ENCODE peak calls at places on chromosomes 2 and 18, in five cellular contexts. D is trophoblast cell, I is IMR-90, F is neuronal stem cell, G is H9. U is an unnamed sample.
A peak's percentile ranks its signal among the peaks of the same experiment; 100 is the strongest.

GRCh38 chr2:7325186-7325585 is 408.0 kb downstream of the RNF144A start:
- DNase-seq in D (no peak), G (no peak), I (no peak), F (no peak), U (no peak)

GRCh38 chr2:27857417-27858172 is 32.6 kb downstream of the RBKS start:
- DNase-seq in I (peak; percentile 62), G (no peak), D (peak; percentile 18), F (no peak), U (peak; percentile 74)

GRCh38 chr2:94872088-94872618 is 923 bp downstream of the TEKT4 start:
- DNase-seq in I (no peak), D (no peak), G (no peak), F (no peak), U (no peak)

GRCh38 chr2:51813245-51813644 is 781.3 kb upstream of the NRXN1 start:
- DNase-seq in D (no peak), G (no peak), F (no peak), I (peak; percentile 86), U (peak; percentile 30)

GRCh38 chr2:73359915-73360697 is 25.5 kb upstream of the ALMS1 start:
- DNase-seq in D (no peak), F (no peak), I (no peak), G (no peak), U (peak; percentile 2)

GRCh38 chr2:151053661-151053990 is 208.0 kb downstream of the RBM43 start:
- DNase-seq in D (no peak), F (no peak), I (no peak), G (no peak), U (no peak)

GRCh38 chr2:168884990-168885389 is 5.2 kb downstream of the SPC25 start:
- DNase-seq in F (no peak), G (no peak), I (peak; percentile 72), D (no peak), U (no peak)

GRCh38 chr18:1062592-1062991 is 157.9 kb downstream of the ADCYAP1 start:
- DNase-seq in D (no peak), F (no peak), G (peak; percentile 65), I (no peak), U (no peak)

GRCh38 chr18:59054892-59055291 is 84.8 kb upstream of the SEC11C start:
- DNase-seq in F (no peak), D (no peak), G (no peak), I (no peak), U (peak; percentile 26)

GRCh38 chr2:118842687-118843491 is 4.6 kb downstream of the EN1 start:
- DNase-seq in D (no peak), I (no peak), G (peak; percentile 67), F (peak; percentile 61), U (no peak)

GRCh38 chr2:159856760-159857159 is 58.8 kb upstream of the CD302 start:
- DNase-seq in G (no peak), F (peak; percentile 14), D (no peak), I (no peak), U (no peak)

GRCh38 chr18:25019086-25019860 is 332.7 kb downstream of the ZNF521 start:
- DNase-seq in D (no peak), F (no peak), I (no peak), G (no peak), U (peak; percentile 3)

GRCh38 chr2:96251721-96252292 is 14.0 kb downstream of the TMEM127 start:
- DNase-seq in F (peak; percentile 74), D (peak; percentile 73), I (peak; percentile 97), G (peak; percentile 45), U (peak; percentile 96)

GRCh38 chr18:13107074-13107473 is 111.5 kb upstream of the LDLRAD4 start:
- DNase-seq in I (peak; percentile 71), F (no peak), D (no peak), G (no peak), U (no peak)

GRCh38 chr18:31401156-31402025 is 24.8 kb downstream of the DSG4 start:
- DNase-seq in F (no peak), D (no peak), G (no peak), I (no peak), U (peak; percentile 50)

GRCh38 chr2:72081450-72081849 is 66.2 kb downstream of the CYP26B1 start:
- DNase-seq in F (no peak), I (no peak), G (no peak), D (no peak), U (no peak)

GRCh38 chr2:224884188-224884587 is 158.1 kb downstream of the DOCK10 start:
- DNase-seq in D (no peak), F (no peak), G (no peak), I (peak; percentile 35), U (peak; percentile 46)

DNA sequence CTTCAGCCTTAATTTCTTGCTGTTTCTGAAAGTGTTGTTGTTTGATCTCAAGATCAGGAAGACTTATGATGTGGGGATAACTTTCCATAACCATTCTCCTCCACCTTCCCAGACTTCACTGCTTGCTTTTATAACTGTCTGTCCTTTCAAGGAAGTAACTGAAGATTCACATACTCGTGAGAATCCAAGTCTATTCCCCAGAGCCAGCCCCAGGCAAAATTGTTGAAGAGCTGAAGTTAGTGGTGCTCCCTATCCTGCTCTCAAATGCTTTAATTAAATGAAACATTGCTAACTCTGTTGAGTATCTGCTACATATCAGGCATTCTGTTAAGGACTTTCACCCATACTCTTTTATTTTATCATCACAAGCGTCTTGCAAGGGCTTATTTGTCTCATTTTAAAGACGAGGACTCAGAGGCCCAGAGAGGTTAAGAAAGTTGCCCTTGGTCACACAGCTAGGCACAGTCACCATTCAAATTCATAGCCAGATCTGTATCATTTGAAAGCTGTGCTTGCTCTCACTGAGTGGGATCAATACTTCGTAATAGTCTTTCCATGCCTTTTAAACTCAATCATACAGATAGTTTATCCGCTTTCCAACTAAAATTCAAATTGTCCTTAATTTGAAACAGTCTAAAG is 189.8 kb upstream of the TCF4 start:
- DNase-seq in I (no peak), G (no peak), F (no peak), D (no peak), U (no peak)
- H3K4ac ChIP-seq in I (peak overlapping the region; percentile 1), G (no peak overlapping the region), F (no peak overlapping the region), D (no peak overlapping the region), U (no peak overlapping the region)

GRCh38 chr2:111678161-111678560 is 205.8 kb downstream of the ANAPC1 start:
- DNase-seq in G (no peak), D (no peak), I (no peak), F (no peak), U (no peak)
- H2AFZ ChIP-seq in G (no peak overlapping the region), D (no peak overlapping the region), I (no peak overlapping the region), F (peak overlapping the region; percentile 4), U (no peak overlapping the region)

DNA sequence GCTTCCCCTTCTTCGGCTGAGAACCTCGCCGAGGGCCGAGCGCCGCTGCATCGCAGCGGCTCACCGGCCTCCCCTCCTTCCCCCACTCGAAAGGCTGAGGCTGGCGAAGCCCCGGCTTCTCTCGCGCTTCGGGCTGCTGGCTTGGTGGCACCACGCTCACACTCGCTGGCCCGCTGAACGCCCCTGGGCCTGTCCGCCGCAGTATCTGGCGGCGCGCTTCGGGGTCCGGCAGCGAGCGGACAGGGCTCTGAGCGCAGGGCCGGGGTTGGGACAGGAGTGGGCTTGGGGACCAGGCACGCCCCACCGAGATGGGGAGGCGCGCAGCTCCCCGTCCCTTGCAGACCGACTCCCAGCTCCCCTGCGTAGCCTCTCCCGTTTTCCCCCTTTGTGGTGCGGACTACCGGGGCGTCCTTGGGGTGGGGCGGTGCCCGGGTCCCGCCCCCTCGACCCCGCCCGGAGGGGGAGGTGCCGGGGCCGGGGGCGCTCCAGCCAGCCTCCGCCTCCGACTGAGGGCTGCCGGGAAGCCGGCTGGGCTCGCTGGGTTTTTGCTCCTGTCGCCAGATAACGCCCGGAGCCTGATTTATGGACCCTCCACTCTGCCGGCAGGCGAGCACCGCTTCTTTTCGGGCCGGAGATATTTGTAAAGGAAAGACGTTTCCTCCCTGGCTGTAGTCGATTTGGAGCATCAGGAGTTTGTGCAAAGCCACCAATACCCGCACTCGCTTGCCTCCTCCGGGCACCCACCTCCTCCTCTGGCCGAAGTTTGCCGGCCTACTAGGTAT is 3.8 kb downstream of the GBX2 start:
- DNase-seq in D (no peak), I (no peak), G (peak; percentile 73), F (peak; percentile 59), U (peak; percentile 28)
- H3K4me1 ChIP-seq in D (peaks cover 24% of the 10 kb centered on the region), I (peaks cover 2% of the 10 kb centered on the region), G (peaks cover 4% of the 10 kb centered on the region), F (peaks cover 17% of the 10 kb centered on the region), U (peaks cover 54% of the 10 kb centered on the region)

GRCh38 chr2:69400121-69400520 is 13.1 kb upstream of the GFPT1 start:
- DNase-seq in I (no peak), D (peak; percentile 44), F (no peak), G (no peak), U (no peak)
- H3K4ac ChIP-seq in I (no peak overlapping the region), D (no peak overlapping the region), F (no peak overlapping the region), G (no peak overlapping the region), U (no peak overlapping the region)

GRCh38 chr18:49492694-49493033 is 5.6 kb upstream of the C18orf32 start:
- DNase-seq in I (no peak), F (no peak), G (no peak), D (no peak), U (no peak)

GRCh38 chr18:49491857-49492693 is 5.0 kb upstream of the C18orf32 start:
- DNase-seq in G (peak; percentile 93), I (peak; percentile 99), F (peak; percentile 98), D (peak; percentile 92), U (peak; percentile 99)

GRCh38 chr18:49495480-49495879 is 8.4 kb upstream of the C18orf32 start:
- DNase-seq in G (no peak), D (no peak), F (no peak), I (no peak), U (no peak)

GRCh38 chr18:49495074-49495473 is 8.0 kb upstream of the C18orf32 start:
- DNase-seq in G (peak; percentile 48), F (no peak), I (no peak), D (no peak), U (no peak)

DNA sequence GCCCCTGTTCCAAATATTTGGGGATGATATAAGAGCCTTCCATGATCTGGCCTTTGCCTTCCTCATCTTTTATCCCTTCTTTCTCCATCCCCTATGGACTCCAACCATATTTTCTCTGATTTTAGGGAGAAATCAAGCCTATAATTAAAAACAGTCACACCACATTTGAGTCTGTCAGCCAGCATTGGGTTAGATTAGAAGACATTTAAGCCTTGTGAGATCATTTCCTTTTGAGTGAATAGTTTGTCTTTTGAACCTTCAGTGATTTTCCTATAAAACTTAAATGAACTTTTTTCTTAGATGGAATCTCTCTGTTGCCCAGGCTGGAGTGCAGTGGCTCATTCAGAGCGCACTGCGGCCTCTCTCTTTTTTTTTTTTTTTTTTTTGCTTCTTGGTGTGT is 7.6 kb upstream of the C18orf32 start:
- DNase-seq in D (no peak), I (no peak), G (no peak), F (no peak), U (no peak)
- H2AFZ ChIP-seq in D (no peak overlapping the region), I (no peak overlapping the region), G (no peak overlapping the region), F (no peak overlapping the region), U (no peak overlapping the region)

GRCh38 chr2:197241590-197241989 is 69.0 kb downstream of the ANKRD44 start:
- DNase-seq in G (no peak), I (no peak), F (no peak), D (no peak), U (no peak)
- H3K4me1 ChIP-seq in G (no peaks in the 10 kb centered on the region), I (no peaks in the 10 kb centered on the region), F (peaks cover 2% of the 10 kb centered on the region), D (peaks cover 3% of the 10 kb centered on the region), U (no peaks in the 10 kb centered on the region)

DNA sequence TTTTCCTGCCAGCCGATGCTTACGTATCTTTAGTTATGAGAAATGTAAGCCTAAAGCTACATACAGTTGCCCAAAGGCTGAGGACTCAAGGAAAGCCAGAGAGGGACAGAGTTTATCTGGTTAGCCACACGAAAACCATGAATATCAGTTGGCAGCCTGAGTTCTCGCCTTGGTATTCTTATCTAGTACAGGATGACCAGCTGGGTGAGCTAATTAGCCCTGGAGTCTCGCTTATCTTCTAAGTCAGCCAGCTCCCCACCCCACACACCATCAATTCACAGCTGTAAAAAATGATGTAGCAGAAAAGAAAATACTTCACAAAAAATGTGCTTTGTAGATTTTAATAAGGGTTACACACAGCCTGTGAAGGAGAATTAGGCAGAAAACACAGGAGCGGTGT is 617.4 kb upstream of the SOX11 start:
- DNase-seq in F (no peak), D (peak; percentile 4), I (no peak), G (no peak), U (no peak)
- H3K4ac ChIP-seq in F (no peak overlapping the region), D (no peak overlapping the region), I (no peak overlapping the region), G (no peak overlapping the region), U (no peak overlapping the region)

U was measured in mesenchymal stem cell.